ENCODE peak calls at places on chromosomes 12 and 14, in eight cellular contexts. One of them, this sample, is unnamed. For H3K4me1, the result is how much of the 10 kb centered on the place peaks cover.

GRCh38 chr12:117084405-117085317 is 14.6 kb downstream of the TESC start:
- DNase-seq in A549: no peak
- DNase-seq in suprapubic skin: no peak
- DNase-seq in CD8-positive, alpha-beta T cell: no peak
- DNase-seq in cardiac muscle cell: no peak
- DNase-seq in upper lobe of right lung: no peak
- DNase-seq in mucosa of descending colon: no peak
- DNase-seq in HCT116: no peak
- DNase-seq in this sample: no peak

GRCh38 chr14:91580886-91581615 is 70.9 kb upstream of the PPP4R3A start:
- DNase-seq in A549: no peak
- DNase-seq in suprapubic skin: no peak
- DNase-seq in CD8-positive, alpha-beta T cell: no peak
- DNase-seq in cardiac muscle cell: no peak
- DNase-seq in upper lobe of right lung: no peak
- DNase-seq in mucosa of descending colon: no peak
- DNase-seq in HCT116: no peak
- DNase-seq in this sample: no peak

GRCh38 chr12:1691123-1692007 is 495 bp downstream of the ADIPOR2 start:
- DNase-seq in A549: no peak
- DNase-seq in suprapubic skin: peak
- DNase-seq in CD8-positive, alpha-beta T cell: no peak
- DNase-seq in cardiac muscle cell: peak
- DNase-seq in upper lobe of right lung: peak
- DNase-seq in mucosa of descending colon: no peak
- DNase-seq in HCT116: no peak
- DNase-seq in this sample: peak

GRCh38 chr12:94783862-94784261 is 133.5 kb upstream of the TMCC3 start:
- DNase-seq in A549: no peak
- DNase-seq in suprapubic skin: no peak
- DNase-seq in CD8-positive, alpha-beta T cell: no peak
- DNase-seq in cardiac muscle cell: no peak
- DNase-seq in upper lobe of right lung: no peak
- DNase-seq in mucosa of descending colon: no peak
- DNase-seq in HCT116: no peak
- DNase-seq in this sample: peak

GRCh38 chr12:43501705-43502104 is 50.3 kb downstream of the ADAMTS20 start:
- DNase-seq in A549: peak
- DNase-seq in suprapubic skin: no peak
- DNase-seq in CD8-positive, alpha-beta T cell: no peak
- DNase-seq in cardiac muscle cell: peak
- DNase-seq in upper lobe of right lung: no peak
- DNase-seq in mucosa of descending colon: no peak
- DNase-seq in HCT116: peak
- DNase-seq in this sample: peak

GRCh38 chr12:104896146-104896545 is 61.9 kb downstream of the SLC41A2 start:
- DNase-seq in A549: peak
- DNase-seq in suprapubic skin: no peak
- DNase-seq in CD8-positive, alpha-beta T cell: no peak
- DNase-seq in cardiac muscle cell: no peak
- DNase-seq in upper lobe of right lung: no peak
- DNase-seq in mucosa of descending colon: no peak
- DNase-seq in HCT116: no peak
- DNase-seq in this sample: no peak

GRCh38 chr14:98580131-98580678 is 691.8 kb downstream of the BCL11B start:
- DNase-seq in A549: no peak
- DNase-seq in suprapubic skin: no peak
- DNase-seq in CD8-positive, alpha-beta T cell: no peak
- DNase-seq in cardiac muscle cell: peak
- DNase-seq in upper lobe of right lung: no peak
- DNase-seq in mucosa of descending colon: no peak
- DNase-seq in HCT116: no peak
- DNase-seq in this sample: no peak

GRCh38 chr12:24244801-24245200 is 295.3 kb upstream of the SOX5 start:
- DNase-seq in A549: no peak
- DNase-seq in suprapubic skin: no peak
- DNase-seq in CD8-positive, alpha-beta T cell: no peak
- DNase-seq in cardiac muscle cell: no peak
- DNase-seq in upper lobe of right lung: no peak
- DNase-seq in mucosa of descending colon: no peak
- DNase-seq in HCT116: no peak
- DNase-seq in this sample: peak

GRCh38 chr14:30521899-30522736 is 36.8 kb upstream of the G2E3 start:
- DNase-seq in A549: peak
- DNase-seq in suprapubic skin: no peak
- DNase-seq in CD8-positive, alpha-beta T cell: no peak
- DNase-seq in cardiac muscle cell: peak
- DNase-seq in upper lobe of right lung: no peak
- DNase-seq in mucosa of descending colon: no peak
- DNase-seq in HCT116: peak
- DNase-seq in this sample: peak

GRCh38 chr12:49368240-49368600 is 958 bp downstream of the SPATS2 start:
- DNase-seq in A549: no peak
- DNase-seq in suprapubic skin: no peak
- DNase-seq in CD8-positive, alpha-beta T cell: no peak
- DNase-seq in cardiac muscle cell: no peak
- DNase-seq in upper lobe of right lung: no peak
- DNase-seq in mucosa of descending colon: no peak
- DNase-seq in HCT116: no peak
- DNase-seq in this sample: no peak

GRCh38 chr14:54116972-54117371 is 160.3 kb upstream of the BMP4 start:
- DNase-seq in A549: no peak
- DNase-seq in suprapubic skin: no peak
- DNase-seq in CD8-positive, alpha-beta T cell: no peak
- DNase-seq in cardiac muscle cell: no peak
- DNase-seq in upper lobe of right lung: no peak
- DNase-seq in mucosa of descending colon: no peak
- DNase-seq in HCT116: no peak
- DNase-seq in this sample: peak

GRCh38 chr14:80504781-80505180 is 293.5 kb upstream of the DIO2 start:
- DNase-seq in A549: no peak
- DNase-seq in suprapubic skin: no peak
- DNase-seq in CD8-positive, alpha-beta T cell: no peak
- DNase-seq in cardiac muscle cell: no peak
- DNase-seq in upper lobe of right lung: no peak
- DNase-seq in mucosa of descending colon: no peak
- DNase-seq in HCT116: no peak
- DNase-seq in this sample: no peak

GRCh38 chr12:2693204-2693860 is 101.4 kb upstream of the FKBP4 start:
- DNase-seq in A549: no peak
- DNase-seq in suprapubic skin: no peak
- DNase-seq in CD8-positive, alpha-beta T cell: no peak
- DNase-seq in cardiac muscle cell: no peak
- DNase-seq in upper lobe of right lung: no peak
- DNase-seq in mucosa of descending colon: no peak
- DNase-seq in HCT116: peak
- DNase-seq in this sample: no peak

GRCh38 chr12:30098677-30099076 is 314.9 kb upstream of the TMTC1 start:
- DNase-seq in A549: no peak
- DNase-seq in suprapubic skin: no peak
- DNase-seq in CD8-positive, alpha-beta T cell: no peak
- DNase-seq in cardiac muscle cell: no peak
- DNase-seq in upper lobe of right lung: no peak
- DNase-seq in mucosa of descending colon: no peak
- DNase-seq in HCT116: no peak
- DNase-seq in this sample: no peak

DNA sequence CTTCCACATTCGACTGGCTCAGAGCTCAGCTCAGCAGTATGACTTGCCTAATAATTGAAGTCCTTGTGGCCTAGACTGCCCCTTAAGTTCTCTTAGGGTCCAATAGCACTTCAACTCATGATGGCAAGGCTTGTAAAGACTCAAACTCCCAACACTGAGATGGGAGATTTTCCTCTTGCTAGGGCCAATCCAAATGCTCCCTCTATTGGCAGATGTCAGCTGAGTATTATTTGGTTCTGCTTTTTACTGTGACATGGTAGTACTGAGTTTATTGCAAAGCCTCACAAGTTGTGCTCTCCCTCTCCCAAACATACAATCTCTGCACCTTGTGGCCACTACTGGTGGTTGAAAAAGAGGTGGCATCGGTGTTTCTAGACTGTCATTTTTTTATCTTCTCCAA is 164.2 kb downstream of the ALG10 start:
- DNase-seq in A549: no peak
- DNase-seq in suprapubic skin: no peak
- DNase-seq in CD8-positive, alpha-beta T cell: no peak
- DNase-seq in cardiac muscle cell: no peak
- DNase-seq in upper lobe of right lung: no peak
- DNase-seq in mucosa of descending colon: no peak
- DNase-seq in HCT116: no peak
- DNase-seq in this sample: no peak
- TF ChIP-seq CTCF in A549: no peak
- TF ChIP-seq CTCF in suprapubic skin: no peak
- TF ChIP-seq CTCF in CD8-positive, alpha-beta T cell: no peak
- TF ChIP-seq CTCF in cardiac muscle cell: no peak
- TF ChIP-seq CTCF in upper lobe of right lung: no peak
- TF ChIP-seq CTCF in mucosa of descending colon: no peak
- TF ChIP-seq CTCF in HCT116: peak
- TF ChIP-seq CTCF in this sample: no peak

DNA sequence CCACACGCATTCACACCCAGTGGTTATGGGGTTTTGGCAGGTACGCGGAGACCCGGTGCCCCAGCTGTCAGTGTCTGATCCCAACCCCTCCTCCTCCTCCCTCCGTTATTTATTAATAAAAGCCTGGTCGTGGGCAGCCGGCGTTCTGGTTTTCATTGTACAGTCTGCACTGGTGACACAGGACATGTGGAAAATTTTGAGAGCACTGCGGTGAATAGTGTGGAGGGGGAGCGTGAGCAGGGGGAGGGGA is 11.5 kb upstream of the IRF2BPL start:
- DNase-seq in A549: no peak
- DNase-seq in suprapubic skin: no peak
- DNase-seq in CD8-positive, alpha-beta T cell: no peak
- DNase-seq in cardiac muscle cell: no peak
- DNase-seq in upper lobe of right lung: no peak
- DNase-seq in mucosa of descending colon: no peak
- DNase-seq in HCT116: no peak
- DNase-seq in this sample: no peak
- H3K4me1 ChIP-seq in A549: half or more
- H3K4me1 ChIP-seq in suprapubic skin: half or more
- H3K4me1 ChIP-seq in CD8-positive, alpha-beta T cell: half or more
- H3K4me1 ChIP-seq in cardiac muscle cell: half or more
- H3K4me1 ChIP-seq in upper lobe of right lung: half or more
- H3K4me1 ChIP-seq in mucosa of descending colon: half or more
- H3K4me1 ChIP-seq in HCT116: half or more
- H3K4me1 ChIP-seq in this sample: half or more

GRCh38 chr12:121132601-121133481 is at the start of gene P2RX7:
- DNase-seq in A549: peak
- DNase-seq in suprapubic skin: peak
- DNase-seq in CD8-positive, alpha-beta T cell: peak
- DNase-seq in cardiac muscle cell: peak
- DNase-seq in upper lobe of right lung: peak
- DNase-seq in mucosa of descending colon: peak
- DNase-seq in HCT116: peak
- DNase-seq in this sample: peak
- TF ChIP-seq CTCF in A549: no peak
- TF ChIP-seq CTCF in suprapubic skin: no peak
- TF ChIP-seq CTCF in CD8-positive, alpha-beta T cell: no peak
- TF ChIP-seq CTCF in cardiac muscle cell: no peak
- TF ChIP-seq CTCF in upper lobe of right lung: no peak
- TF ChIP-seq CTCF in mucosa of descending colon: no peak
- TF ChIP-seq CTCF in HCT116: peak
- TF ChIP-seq CTCF in this sample: peak

DNA sequence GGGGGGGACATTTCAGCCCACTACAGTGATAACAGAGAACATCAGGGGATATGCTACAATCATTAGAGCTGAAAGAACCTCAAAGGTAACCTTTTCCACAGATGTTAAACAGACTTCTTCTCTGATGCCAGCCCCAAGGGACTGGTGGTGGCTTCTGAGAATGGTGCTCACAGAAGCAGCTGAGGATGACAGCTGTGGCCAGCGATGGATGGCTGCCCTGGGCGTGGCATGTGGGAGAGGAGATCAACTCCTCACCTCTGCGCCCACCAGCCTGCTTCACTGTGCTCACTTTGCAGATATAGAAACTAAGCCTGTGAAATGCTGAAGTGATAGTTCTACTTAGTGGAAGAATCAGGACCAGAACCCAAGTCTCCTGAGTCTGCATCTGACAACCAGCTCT is 33.0 kb downstream of the FOXN3 start:
- DNase-seq in A549: no peak
- DNase-seq in suprapubic skin: no peak
- DNase-seq in CD8-positive, alpha-beta T cell: no peak
- DNase-seq in cardiac muscle cell: no peak
- DNase-seq in upper lobe of right lung: no peak
- DNase-seq in mucosa of descending colon: no peak
- DNase-seq in HCT116: no peak
- DNase-seq in this sample: no peak
- H3K4me1 ChIP-seq in A549: under half
- H3K4me1 ChIP-seq in suprapubic skin: under half
- H3K4me1 ChIP-seq in CD8-positive, alpha-beta T cell: under half
- H3K4me1 ChIP-seq in cardiac muscle cell: under half
- H3K4me1 ChIP-seq in upper lobe of right lung: under half
- H3K4me1 ChIP-seq in mucosa of descending colon: under half
- H3K4me1 ChIP-seq in HCT116: under half
- H3K4me1 ChIP-seq in this sample: under half

GRCh38 chr14:69767369-69767999 is 542 bp downstream of the SRSF5 start:
- DNase-seq in A549: peak
- DNase-seq in suprapubic skin: peak
- DNase-seq in CD8-positive, alpha-beta T cell: peak
- DNase-seq in cardiac muscle cell: peak
- DNase-seq in upper lobe of right lung: peak
- DNase-seq in mucosa of descending colon: peak
- DNase-seq in HCT116: peak
- DNase-seq in this sample: peak
- TF ChIP-seq CTCF in A549: no peak
- TF ChIP-seq CTCF in suprapubic skin: no peak
- TF ChIP-seq CTCF in CD8-positive, alpha-beta T cell: no peak
- TF ChIP-seq CTCF in cardiac muscle cell: no peak
- TF ChIP-seq CTCF in upper lobe of right lung: no peak
- TF ChIP-seq CTCF in mucosa of descending colon: no peak
- TF ChIP-seq CTCF in HCT116: no peak
- TF ChIP-seq CTCF in this sample: no peak

DNA sequence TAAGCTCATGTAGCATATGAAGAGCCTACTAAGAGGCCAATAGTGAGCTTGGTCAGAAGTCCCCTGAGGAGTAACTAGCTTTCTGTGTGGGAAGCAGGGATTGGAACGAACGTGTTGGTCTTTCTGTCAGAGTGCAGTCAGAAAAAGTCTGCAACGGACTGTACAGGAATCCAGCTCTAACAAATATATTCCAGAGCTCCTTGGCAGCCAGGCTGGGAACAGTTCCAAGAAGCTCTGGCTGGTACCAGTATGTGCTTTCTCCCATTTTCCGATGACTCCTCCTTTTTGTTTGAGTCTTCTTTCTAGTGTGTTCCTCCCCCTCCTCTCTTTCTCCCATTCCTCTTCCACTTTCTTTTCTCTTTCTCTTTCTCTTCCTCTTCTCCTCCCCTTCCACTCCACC is 59.8 kb downstream of the TTLL5 start:
- DNase-seq in A549: no peak
- DNase-seq in suprapubic skin: no peak
- DNase-seq in CD8-positive, alpha-beta T cell: no peak
- DNase-seq in cardiac muscle cell: peak
- DNase-seq in upper lobe of right lung: no peak
- DNase-seq in mucosa of descending colon: no peak
- DNase-seq in HCT116: no peak
- DNase-seq in this sample: no peak
- H3K4me1 ChIP-seq in A549: under half
- H3K4me1 ChIP-seq in suprapubic skin: under half
- H3K4me1 ChIP-seq in CD8-positive, alpha-beta T cell: under half
- H3K4me1 ChIP-seq in cardiac muscle cell: under half
- H3K4me1 ChIP-seq in upper lobe of right lung: under half
- H3K4me1 ChIP-seq in mucosa of descending colon: under half
- H3K4me1 ChIP-seq in HCT116: under half
- H3K4me1 ChIP-seq in this sample: under half

GRCh38 chr14:106039400-106039799 is 513.0 kb downstream of the TMEM121 start:
- DNase-seq in A549: peak
- DNase-seq in suprapubic skin: no peak
- DNase-seq in CD8-positive, alpha-beta T cell: peak
- DNase-seq in cardiac muscle cell: no peak
- DNase-seq in upper lobe of right lung: peak
- DNase-seq in mucosa of descending colon: peak
- DNase-seq in HCT116: peak
- DNase-seq in this sample: no peak
- TF ChIP-seq CTCF in A549: peak
- TF ChIP-seq CTCF in suprapubic skin: no peak
- TF ChIP-seq CTCF in CD8-positive, alpha-beta T cell: peak
- TF ChIP-seq CTCF in cardiac muscle cell: no peak
- TF ChIP-seq CTCF in upper lobe of right lung: peak
- TF ChIP-seq CTCF in mucosa of descending colon: no peak
- TF ChIP-seq CTCF in HCT116: peak
- TF ChIP-seq CTCF in this sample: no peak